ENCODE peak calls at places on chromosomes 1 and 21, in eight cellular contexts. Q is K562, K is GM13977, C is IMR-90, F is BJ, H is dorsolateral prefrontal cortex, T is heart right ventricle, X is foreskin fibroblast. M is an unnamed sample.

GRCh38 chr21:34900376-34900775 is 148.7 kb downstream of the RUNX1 start:
- DNase-seq in Q (no peak), K (no peak), C (no peak), F (peak), H (no peak), T (no peak), X (peak), M (no peak)

GRCh38 chr1:91173379-91173890 is 151.6 kb upstream of the ZNF644 start:
- DNase-seq in Q (no peak), K (no peak), C (no peak), F (no peak), H (no peak), T (no peak), X (peak), M (no peak)

GRCh38 chr21:43643193-43643592 is 16.1 kb downstream of the HSF2BP start:
- DNase-seq in Q (no peak), K (no peak), C (no peak), F (no peak), H (no peak), T (no peak), X (no peak), M (no peak)

GRCh38 chr1:206717237-206717989 is 32.7 kb downstream of the MAPKAPK2 start:
- DNase-seq in Q (peak), K (peak), C (no peak), F (no peak), H (no peak), T (no peak), X (no peak), M (no peak)

GRCh38 chr1:16026723-16027484 is 5.1 kb downstream of the CLCNKA start:
- DNase-seq in Q (peak), K (no peak), C (no peak), F (no peak), H (no peak), T (no peak), X (no peak), M (no peak)

GRCh38 chr1:116460261-116460660 is 87.2 kb downstream of the ATP1A1 start:
- DNase-seq in Q (no peak), K (no peak), C (no peak), F (no peak), H (no peak), T (no peak), X (no peak), M (no peak)

GRCh38 chr1:89712420-89712819 is 79.5 kb downstream of the LRRC8C start:
- DNase-seq in Q (no peak), K (no peak), C (no peak), F (no peak), H (no peak), T (no peak), X (no peak), M (no peak)

GRCh38 chr1:208455821-208456220 is 211.6 kb upstream of the PLXNA2 start:
- DNase-seq in Q (no peak), K (no peak), C (no peak), F (no peak), H (no peak), T (no peak), X (peak), M (no peak)

GRCh38 chr1:64515427-64515826 is 45.5 kb downstream of the CACHD1 start:
- DNase-seq in Q (no peak), K (no peak), C (peak), F (no peak), H (no peak), T (peak), X (peak), M (peak)

GRCh38 chr1:223758734-223759133 is 46.4 kb downstream of the CAPN2 start:
- DNase-seq in Q (no peak), K (no peak), C (no peak), F (no peak), H (no peak), T (no peak), X (no peak), M (no peak)

GRCh38 chr1:23575226-23575810 is 16.0 kb upstream of the ID3 start:
- DNase-seq in Q (no peak), K (no peak), C (no peak), F (no peak), H (no peak), T (no peak), X (no peak), M (no peak)

GRCh38 chr1:43271186-43272118 is 1.7 kb downstream of the TMEM125 start:
- DNase-seq in Q (no peak), K (no peak), C (peak), F (no peak), H (no peak), T (no peak), X (no peak), M (no peak)

GRCh38 chr1:59150537-59151386 is 146.1 kb upstream of the FGGY start:
- DNase-seq in Q (no peak), K (peak), C (peak), F (peak), H (no peak), T (peak), X (peak), M (peak)

GRCh38 chr1:179369751-179370341 is 4.1 kb downstream of the AXDND1 start:
- DNase-seq in Q (peak), K (peak), C (peak), F (no peak), H (no peak), T (peak), X (peak), M (peak)

GRCh38 chr1:179366093-179366800 is 476 bp downstream of the AXDND1 start:
- DNase-seq in Q (no peak), K (peak), C (peak), F (no peak), H (no peak), T (no peak), X (no peak), M (no peak)

GRCh38 chr1:179365342-179366092 is at the start of gene AXDND1:
- DNase-seq in Q (peak), K (peak), C (peak), F (peak), H (peak), T (peak), X (peak), M (peak)
- TF ChIP-seq CTCF in Q (peak), K (no peak), C (peak), F (peak), H (no peak), T (no peak), X (no peak), M (peak)

DNA sequence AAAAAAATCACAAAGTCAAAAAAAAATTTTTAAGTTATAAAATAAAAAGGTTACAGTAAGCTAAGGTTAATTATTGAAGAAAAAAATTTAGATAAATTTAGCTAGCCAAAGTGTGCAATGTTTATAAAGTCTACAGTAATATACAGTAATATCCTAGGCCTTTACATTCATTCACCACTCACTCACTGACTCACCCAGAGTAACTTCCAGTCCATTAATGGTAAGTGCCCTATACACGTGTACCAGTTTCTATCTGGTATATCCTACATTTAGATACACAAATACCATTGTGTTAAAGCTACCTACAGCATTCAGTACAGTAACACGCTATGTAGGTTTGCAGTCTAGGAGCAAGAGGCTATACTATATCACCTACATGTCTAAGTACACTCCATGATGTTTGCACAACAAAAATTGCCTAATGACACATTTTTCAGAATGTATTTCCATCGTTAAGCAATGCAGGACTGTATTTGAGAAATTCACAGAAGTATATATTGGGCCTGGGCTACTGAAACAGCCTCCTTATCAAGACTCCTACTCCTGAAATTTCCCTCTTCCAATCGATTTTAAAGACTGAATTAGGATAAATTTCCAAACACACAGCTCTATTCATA is 155.1 kb downstream of the COP1 start:
- DNase-seq in Q (no peak), K (no peak), C (peak), F (no peak), H (no peak), T (no peak), X (no peak), M (no peak)
- TF ChIP-seq CTCF in Q (no peak), K (no peak), C (no peak), F (no peak), H (no peak), T (no peak), X (no peak), M (no peak)

DNA sequence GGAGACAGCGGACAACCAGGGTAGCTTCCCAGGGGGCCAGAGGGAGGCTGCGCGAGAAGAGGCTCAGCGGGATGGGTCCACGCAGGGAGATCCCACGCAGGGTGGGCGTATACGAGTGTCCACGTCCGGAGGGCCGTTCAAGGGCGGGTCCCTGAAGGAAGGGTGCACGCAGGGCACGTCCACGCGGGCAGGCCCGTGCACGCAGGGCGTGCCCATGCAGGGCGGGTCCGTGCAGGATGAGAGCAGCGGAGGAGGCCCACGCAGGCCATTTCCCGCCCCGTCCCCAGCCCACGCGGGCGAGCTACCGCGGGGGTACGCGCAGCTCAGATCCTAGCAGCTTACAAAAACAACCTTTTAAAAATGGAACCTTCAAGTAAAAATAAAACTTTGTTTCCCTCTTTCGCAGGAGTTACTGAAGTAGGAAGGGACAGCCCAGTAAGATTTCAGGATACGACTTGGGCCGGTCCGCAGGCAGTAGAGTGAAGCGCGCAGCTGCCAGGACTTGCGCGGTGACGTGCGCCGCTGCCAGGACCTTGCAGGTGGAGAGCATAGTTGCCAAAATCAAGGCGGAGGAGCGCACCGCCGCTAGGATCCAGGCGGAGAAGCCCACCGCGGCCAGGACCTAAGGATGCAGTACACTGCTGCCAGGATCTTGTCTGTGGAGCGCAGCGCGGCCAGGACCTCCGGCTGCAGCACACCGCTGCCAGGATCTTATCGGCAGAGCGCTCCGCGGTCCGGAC is 416 bp upstream of the RNF187 start:
- DNase-seq in Q (peak), K (peak), C (peak), F (peak), H (peak), T (peak), X (peak), M (peak)
- TF ChIP-seq CTCF in Q (no peak), K (no peak), C (no peak), F (no peak), H (no peak), T (no peak), X (no peak), M (no peak)

GRCh38 chr1:100543640-100544039 is 5.7 kb downstream of the GPR88 start:
- DNase-seq in Q (peak), K (peak), C (no peak), F (no peak), H (no peak), T (no peak), X (no peak), M (no peak)
- TF ChIP-seq CTCF in Q (peak), K (peak), C (peak), F (peak), H (no peak), T (no peak), X (no peak), M (no peak)

GRCh38 chr1:160354388-160354985 is 11.3 kb downstream of the NCSTN start:
- DNase-seq in Q (peak), K (no peak), C (peak), F (no peak), H (no peak), T (no peak), X (no peak), M (no peak)
- TF ChIP-seq CTCF in Q (peak), K (peak), C (peak), F (peak), H (no peak), T (peak), X (peak), M (peak)

M was measured in AG09319.